ENCODE peak calls at places on chromosomes 11 and 22, in four cellular contexts. J is tibial artery, U is heart left ventricle, H is uterus. B is an unnamed sample.

GRCh38 chr22:27114186-27114585 is 456.8 kb downstream of the MIAT start:
- DNase-seq in H (no peak), J (no peak), U (no peak), B (peak)

GRCh38 chr11:92527467-92527866 is 302.8 kb downstream of the FAT3 start:
- DNase-seq in H (no peak), J (no peak), U (no peak), B (no peak)

GRCh38 chr11:6284250-6284649 is 24.6 kb downstream of the CCKBR start:
- DNase-seq in J (no peak), U (no peak), H (no peak), B (no peak)

GRCh38 chr11:76419896-76420295 is 24.9 kb upstream of the EMSY start:
- DNase-seq in J (no peak), U (no peak), H (no peak), B (no peak)

GRCh38 chr22:19962909-19963806 is 21.5 kb upstream of the TXNRD2 start:
- DNase-seq in J (no peak), H (no peak), U (peak), B (no peak)

GRCh38 chr11:18466402-18466801 is 10.7 kb downstream of the LDHAL6A start:
- DNase-seq in J (no peak), U (no peak), H (no peak), B (no peak)

GRCh38 chr22:43643362-43643761 is 168.7 kb downstream of the EFCAB6 start:
- DNase-seq in H (no peak), J (no peak), U (no peak), B (no peak)

GRCh38 chr11:3121416-3121815 is 43.7 kb downstream of the OSBPL5 start:
- DNase-seq in H (no peak), U (no peak), J (peak), B (no peak)

GRCh38 chr11:78310500-78310909 is 107.1 kb downstream of the GAB2 start:
- DNase-seq in U (peak), J (peak), H (peak), B (no peak)

GRCh38 chr22:17368727-17369552 is at the start of gene CECR2:
- DNase-seq in U (peak), J (no peak), H (peak), B (no peak)

GRCh38 chr11:44047931-44048431 is at the start of gene ACCSL:
- DNase-seq in H (no peak), J (no peak), U (no peak), B (peak)

GRCh38 chr11:77821349-77821851 is 456 bp downstream of the AAMDC start:
- DNase-seq in U (peak), H (peak), J (peak), B (peak)

GRCh38 chr11:57476883-57477506 is 16.7 kb downstream of the RTN4RL2 start:
- DNase-seq in H (no peak), U (no peak), J (no peak), B (no peak)

GRCh38 chr22:42758929-42759629 is 38.4 kb upstream of the A4GALT start:
- DNase-seq in H (no peak), U (no peak), J (peak), B (no peak)

GRCh38 chr11:76854709-76855108 is 6.0 kb upstream of the ACER3 start:
- DNase-seq in J (no peak), U (no peak), H (no peak), B (no peak)

GRCh38 chr11:95108159-95108611 is 18.5 kb downstream of the ENDOD1 start:
- DNase-seq in U (no peak), J (peak), H (no peak), B (no peak)

GRCh38 chr11:64251986-64252837 is 882 bp downstream of the PLCB3 start:
- DNase-seq in U (no peak), J (no peak), H (peak), B (no peak)

GRCh38 chr22:36461665-36462474 is 19.6 kb downstream of the TXN2 start:
- DNase-seq in H (peak), J (no peak), U (peak), B (peak)

GRCh38 chr11:92380882-92381281 is 156.3 kb downstream of the FAT3 start:
- DNase-seq in H (no peak), J (no peak), U (no peak), B (no peak)

GRCh38 chr11:45922425-45923082 is at the start of gene LARGE2:
- DNase-seq in J (no peak), U (no peak), H (peak), B (no peak)

GRCh38 chr11:82796970-82797594 is 63.4 kb upstream of the FAM181B start:
- DNase-seq in U (peak), H (no peak), J (peak), B (no peak)

GRCh38 chr22:29907753-29908515 is 25.0 kb downstream of the MTMR3 start:
- DNase-seq in H (peak), J (peak), U (peak), B (no peak)

GRCh38 chr11:7454854-7455253 is 30.5 kb upstream of the OLFML1 start:
- DNase-seq in H (no peak), U (no peak), J (no peak), B (no peak)

GRCh38 chr11:18036456-18036855 is 9.6 kb downstream of the TPH1 start:
- DNase-seq in H (no peak), J (no peak), U (no peak), B (no peak)

GRCh38 chr11:102343789-102344188 is 3.2 kb upstream of the BIRC2 start:
- DNase-seq in J (no peak), U (no peak), H (no peak), B (no peak)

GRCh38 chr22:37491106-37491505 is 4.9 kb upstream of the MFNG start:
- DNase-seq in H (no peak), J (no peak), U (no peak), B (no peak)

GRCh38 chr11:29511394-29511793 is 505.4 kb downstream of the KCNA4 start:
- DNase-seq in J (no peak), H (no peak), U (no peak), B (no peak)

GRCh38 chr11:1006762-1007161 is 29.8 kb downstream of the MUC6 start:
- DNase-seq in J (no peak), H (peak), U (no peak), B (no peak)

GRCh38 chr11:83685730-83686129 is 399.6 kb upstream of the CCDC90B start:
- DNase-seq in H (no peak), J (no peak), U (no peak), B (no peak)

GRCh38 chr11:2590951-2591754 is 108.6 kb downstream of the KCNQ1OT1 start:
- DNase-seq in H (no peak), J (peak), U (peak), B (peak)

GRCh38 chr11:16936643-16937042 is 77.6 kb downstream of the PLEKHA7 start:
- DNase-seq in J (no peak), U (no peak), H (no peak), B (no peak)

GRCh38 chr11:128496249-128496648 is 91.1 kb downstream of the ETS1 start:
- DNase-seq in J (no peak), H (no peak), U (no peak), B (no peak)
- H3K4me3 ChIP-seq in J (no peak), H (no peak), U (no peak), B (peak)

GRCh38 chr11:111200010-111200534 is 45.5 kb upstream of the POU2AF2 start:
- DNase-seq in J (no peak), U (no peak), H (no peak), B (no peak)
- TF ChIP-seq CTCF in J (no peak), U (no peak), H (no peak), B (no peak)

GRCh38 chr11:65655570-65656332 is 7.0 kb downstream of the RELA start:
- DNase-seq in U (no peak), J (no peak), H (no peak), B (peak)
- H3K27ac ChIP-seq in U (no peak), J (no peak), H (no peak), B (no peak)

GRCh38 chr11:69157156-69157821 is 1.6 kb downstream of the SMIM38 start:
- DNase-seq in J (no peak), U (peak), H (peak), B (no peak)
- H3K4me3 ChIP-seq in J (peak), U (no peak), H (no peak), B (peak)

B was measured in coronary artery.